ENCODE peak calls at places on chromosomes 4 and X, in nine cellular contexts. A is HepG2, D is HCT116, C is body of pancreas, V is upper lobe of left lung, Y is heart left ventricle, T is gastrocnemius medialis, U is IMR-90, N is K562. O is an unnamed sample.

GRCh38 chr4:9969526-9970398 is 51.5 kb downstream of the SLC2A9 start:
- ATAC-seq in A (no peak), D (no peak), C (no peak), V (no peak), Y (no peak), T (no peak), U (no peak), N (no peak), O (no peak)

GRCh38 chr4:160175064-160175643 is 1072.3 kb downstream of the RAPGEF2 start:
- ATAC-seq in A (peak), D (peak), C (no peak), V (peak), Y (no peak), T (no peak), U (no peak), N (no peak), O (no peak)

GRCh38 chr4:152072001-152072485 is 311.2 kb upstream of the GATB start:
- ATAC-seq in A (no peak), D (no peak), C (no peak), V (peak), Y (peak), T (no peak), U (peak), N (no peak), O (no peak)

GRCh38 chr4:79298484-79298883 is 27.4 kb downstream of the NAA11 start:
- ATAC-seq in A (peak), D (no peak), C (no peak), V (peak), Y (no peak), T (no peak), U (no peak), N (no peak), O (no peak)

GRCh38 chr4:26839534-26839951 is 21.1 kb upstream of the STIM2 start:
- ATAC-seq in A (no peak), D (peak), C (peak), V (no peak), Y (peak), T (no peak), U (peak), N (no peak), O (no peak)

GRCh38 chr4:172740434-172740833 is 428.2 kb upstream of the GALNT7 start:
- ATAC-seq in A (no peak), D (no peak), C (no peak), V (no peak), Y (no peak), T (no peak), U (no peak), N (no peak), O (no peak)

GRCh38 chr4:184294734-184295133 is 77.1 kb upstream of the ENPP6 start:
- ATAC-seq in A (no peak), D (no peak), C (no peak), V (no peak), Y (no peak), T (no peak), U (no peak), N (no peak), O (no peak)

GRCh38 chrX:136586386-136586785 is 54.4 kb downstream of the VGLL1 start:
- ATAC-seq in A (no peak), D (no peak), C (no peak), V (peak), Y (no peak), T (no peak), U (no peak), N (no peak), O (no peak)

GRCh38 chr4:70801265-70801809 is 38.4 kb downstream of the GRSF1 start:
- ATAC-seq in A (no peak), D (no peak), C (no peak), V (peak), Y (no peak), T (peak), U (no peak), N (no peak), O (no peak)

GRCh38 chr4:24236532-24236931 is 346.7 kb upstream of the PPARGC1A start:
- ATAC-seq in A (no peak), D (no peak), C (no peak), V (no peak), Y (no peak), T (peak), U (no peak), N (no peak), O (no peak)

GRCh38 chr4:74628808-74629616 is 165.3 kb downstream of the BTC start:
- ATAC-seq in A (no peak), D (no peak), C (no peak), V (no peak), Y (peak), T (no peak), U (no peak), N (peak), O (no peak)

GRCh38 chr4:14539246-14539645 is 463.0 kb upstream of the CPEB2 start:
- ATAC-seq in A (no peak), D (no peak), C (no peak), V (no peak), Y (no peak), T (no peak), U (no peak), N (no peak), O (no peak)

GRCh38 chrX:24799565-24799964 is 105.8 kb downstream of the POLA1 start:
- ATAC-seq in A (no peak), D (no peak), C (no peak), V (no peak), Y (peak), T (no peak), U (no peak), N (no peak), O (no peak)

GRCh38 chr4:188854451-188854850 is 715.2 kb downstream of the TRIML1 start:
- ATAC-seq in A (no peak), D (no peak), C (no peak), V (no peak), Y (no peak), T (no peak), U (no peak), N (no peak), O (no peak)

GRCh38 chr4:7909966-7910720 is 29.5 kb downstream of the AFAP1 start:
- ATAC-seq in A (no peak), D (no peak), C (peak), V (peak), Y (peak), T (peak), U (peak), N (no peak), O (peak)

GRCh38 chrX:85573801-85574200 is 194.3 kb upstream of the POF1B start:
- ATAC-seq in A (no peak), D (no peak), C (no peak), V (no peak), Y (no peak), T (no peak), U (no peak), N (no peak), O (no peak)

GRCh38 chr4:174579421-174579820 is 57.1 kb upstream of the HPGD start:
- ATAC-seq in A (no peak), D (no peak), C (no peak), V (no peak), Y (no peak), T (no peak), U (no peak), N (no peak), O (no peak)

GRCh38 chrX:140439455-140439854 is 65.4 kb downstream of the SOX3 start:
- ATAC-seq in A (peak), D (no peak), C (no peak), V (peak), Y (no peak), T (no peak), U (no peak), N (no peak), O (no peak)

GRCh38 chr4:163515198-163515597 is 20.7 kb downstream of the TMA16 start:
- ATAC-seq in A (no peak), D (no peak), C (no peak), V (no peak), Y (no peak), T (no peak), U (no peak), N (no peak), O (no peak)

GRCh38 chr4:40152642-40153041 is 44.2 kb upstream of the RHOH start:
- ATAC-seq in A (no peak), D (no peak), C (no peak), V (no peak), Y (no peak), T (no peak), U (no peak), N (no peak), O (no peak)

GRCh38 chrX:17813277-17813676 is 47.8 kb downstream of the RAI2 start:
- ATAC-seq in A (no peak), D (no peak), C (no peak), V (no peak), Y (no peak), T (no peak), U (no peak), N (no peak), O (no peak)

GRCh38 chrX:17814059-17814458 is 47.0 kb downstream of the RAI2 start:
- ATAC-seq in A (no peak), D (no peak), C (no peak), V (no peak), Y (no peak), T (no peak), U (no peak), N (no peak), O (no peak)

GRCh38 chrX:17812763-17813162 is 48.3 kb downstream of the RAI2 start:
- ATAC-seq in A (no peak), D (no peak), C (no peak), V (no peak), Y (peak), T (no peak), U (no peak), N (peak), O (no peak)

GRCh38 chrX:17817242-17817641 is 43.9 kb downstream of the RAI2 start:
- ATAC-seq in A (no peak), D (no peak), C (no peak), V (no peak), Y (no peak), T (no peak), U (no peak), N (no peak), O (no peak)

DNA sequence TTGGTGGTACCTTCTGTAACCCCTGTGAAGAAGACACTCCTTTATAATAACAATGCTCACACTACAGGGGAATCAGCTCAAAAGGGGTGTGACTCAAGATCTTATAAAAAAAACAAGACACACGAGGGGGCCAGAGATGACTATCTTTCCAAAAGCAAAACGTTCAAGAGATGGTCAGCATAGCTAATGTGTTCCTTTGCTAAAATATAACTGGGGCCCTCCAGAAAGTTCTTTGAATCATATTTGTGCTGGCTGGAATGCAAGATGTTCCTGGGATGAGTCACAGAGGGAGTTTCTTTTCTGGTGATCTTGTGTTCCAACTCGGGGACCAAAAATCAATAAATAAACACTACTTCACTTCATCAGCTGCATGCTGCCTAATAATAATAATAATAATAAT is 46.5 kb downstream of the RAI2 start:
- ATAC-seq in A (no peak), D (no peak), C (no peak), V (no peak), Y (no peak), T (no peak), U (peak), N (no peak), O (peak)
- TF ChIP-seq POLR2A in A (no peak), D (no peak), C (no peak), V (no peak), Y (no peak), T (no peak), U (no peak), N (no peak), O (no peak)

DNA sequence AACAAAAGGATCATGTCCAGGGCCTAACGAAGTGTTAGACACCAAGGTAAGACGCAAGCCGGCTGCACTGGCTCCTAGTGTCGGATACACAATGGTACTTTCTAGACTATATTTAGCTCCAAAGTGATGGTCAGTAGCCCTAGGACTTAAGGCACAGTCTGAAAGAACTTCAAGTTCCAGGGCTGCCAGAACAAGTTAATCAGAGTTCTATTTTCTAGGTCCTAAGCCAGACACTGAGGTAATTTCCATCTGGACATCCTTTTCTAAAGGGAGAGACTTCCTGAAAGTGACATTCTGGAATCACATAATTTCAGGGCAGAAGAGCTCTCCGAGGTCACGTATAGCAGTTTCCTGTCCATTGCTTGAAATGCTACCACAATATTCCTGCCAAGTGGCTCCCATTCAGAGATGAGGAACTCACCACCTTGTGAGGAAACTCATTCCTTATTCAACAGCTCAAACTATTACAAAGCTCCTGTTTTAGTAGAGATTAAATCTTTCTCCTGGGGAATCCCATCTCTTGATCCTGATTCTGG is 118.0 kb downstream of the COL25A1 start:
- ATAC-seq in A (no peak), D (no peak), C (peak), V (peak), Y (peak), T (peak), U (no peak), N (no peak), O (peak)
- H3K4me3 ChIP-seq in A (no peak), D (no peak), C (no peak), V (no peak), Y (no peak), T (no peak), U (no peak), N (no peak), O (no peak)

GRCh38 chrX:119468186-119468929 is at the start of gene SLC25A5:
- ATAC-seq in A (peak), D (peak), C (peak), V (peak), Y (peak), T (peak), U (peak), N (peak), O (peak)

GRCh38 chrX:119467842-119468185 is 430 bp upstream of the SLC25A5 start:
- ATAC-seq in A (no peak), D (no peak), C (peak), V (no peak), Y (no peak), T (no peak), U (no peak), N (no peak), O (no peak)

GRCh38 chrX:119466970-119467369 is 1.3 kb upstream of the SLC25A5 start:
- ATAC-seq in A (no peak), D (no peak), C (peak), V (no peak), Y (no peak), T (no peak), U (no peak), N (no peak), O (no peak)

GRCh38 chrX:119467433-119467832 is 811 bp upstream of the SLC25A5 start:
- ATAC-seq in A (peak), D (no peak), C (no peak), V (no peak), Y (no peak), T (no peak), U (no peak), N (no peak), O (no peak)

GRCh38 chrX:119468930-119469635 is 839 bp downstream of the SLC25A5 start:
- ATAC-seq in A (peak), D (peak), C (peak), V (peak), Y (peak), T (peak), U (peak), N (peak), O (peak)
- TF ChIP-seq POLR2A in A (no peak), D (no peak), C (no peak), V (no peak), Y (no peak), T (peak), U (peak), N (peak), O (peak)

DNA sequence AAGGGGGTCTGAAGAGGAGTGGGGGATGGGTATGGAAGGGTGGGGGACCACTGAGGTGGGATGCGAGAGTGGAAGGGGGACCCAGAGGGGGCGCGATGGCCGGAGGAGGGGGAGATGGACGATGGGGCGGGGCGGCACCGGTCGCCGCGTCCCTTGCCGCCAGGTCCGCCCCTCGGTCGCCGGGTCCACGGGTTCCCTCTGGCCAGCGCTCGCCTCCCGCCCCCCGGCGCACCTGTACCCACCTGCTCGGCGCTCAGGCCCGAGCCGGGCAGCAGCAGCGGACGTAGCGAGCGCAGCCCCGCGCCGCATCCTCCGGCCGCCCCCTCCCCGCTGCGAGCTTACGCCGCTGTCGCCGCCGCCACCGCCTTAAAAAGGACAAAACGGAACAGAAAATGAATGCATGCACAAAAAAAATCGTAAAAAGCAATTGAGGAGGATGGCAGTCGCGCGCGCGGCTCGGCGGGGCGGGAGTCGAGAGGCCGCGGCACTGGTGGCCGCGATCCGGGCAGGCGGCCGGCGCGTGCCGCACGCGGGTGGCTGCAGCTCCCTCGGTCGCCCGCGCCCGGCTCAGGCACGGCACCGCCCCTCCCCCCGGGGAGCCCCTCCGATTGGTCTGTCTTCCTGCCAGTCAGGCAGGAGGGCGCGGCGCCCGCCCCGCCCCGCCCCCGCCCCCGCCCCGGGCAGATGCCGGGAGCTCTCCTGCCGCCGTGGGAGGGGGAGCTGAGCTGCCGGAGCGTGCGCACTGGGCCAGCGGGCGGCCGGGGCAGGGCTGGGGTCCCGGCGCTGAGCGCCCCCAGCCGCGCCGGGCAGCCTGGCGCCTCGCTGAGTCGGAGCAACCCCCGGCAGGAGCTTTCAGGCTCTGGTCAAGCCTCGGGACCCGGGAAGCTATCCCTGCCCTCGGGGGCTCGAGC is at the start of gene JAKMIP1:
- ATAC-seq in A (peak), D (peak), C (peak), V (no peak), Y (peak), T (no peak), U (peak), N (peak), O (peak)
- H3K4me3 ChIP-seq in A (peak), D (no peak), C (no peak), V (peak), Y (peak), T (peak), U (peak), N (peak), O (peak)

GRCh38 chr4:2755821-2756690 is at the start of gene TNIP2:
- ATAC-seq in A (peak), D (peak), C (peak), V (peak), Y (peak), T (peak), U (peak), N (peak), O (peak)
- TF ChIP-seq POLR2A in A (peak), D (no peak), C (peak), V (peak), Y (no peak), T (peak), U (peak), N (peak), O (peak)

DNA sequence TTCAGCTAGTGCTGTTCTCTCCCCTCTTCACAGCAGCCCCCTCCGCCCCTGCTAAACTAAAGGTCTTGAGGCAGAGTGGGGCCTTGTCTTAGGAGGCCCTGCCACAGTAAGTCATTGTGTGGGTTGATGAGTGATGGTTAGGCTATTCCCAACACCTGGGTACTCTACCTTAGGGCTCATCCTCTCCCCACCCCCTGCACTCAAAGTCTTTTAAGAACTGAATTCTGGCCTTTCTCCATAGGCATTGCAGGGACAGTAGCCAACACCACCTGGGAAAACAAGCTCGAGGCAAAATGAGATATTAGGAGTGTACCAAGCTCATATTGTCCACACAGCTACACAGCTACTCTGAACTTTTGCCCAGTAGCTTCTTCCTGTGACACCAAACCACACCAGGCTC is 42.5 kb downstream of the RAB40AL start:
- ATAC-seq in A (no peak), D (no peak), C (no peak), V (no peak), Y (no peak), T (no peak), U (no peak), N (no peak), O (no peak)
- H3K4me3 ChIP-seq in A (no peak), D (no peak), C (no peak), V (no peak), Y (no peak), T (no peak), U (no peak), N (no peak), O (no peak)

DNA sequence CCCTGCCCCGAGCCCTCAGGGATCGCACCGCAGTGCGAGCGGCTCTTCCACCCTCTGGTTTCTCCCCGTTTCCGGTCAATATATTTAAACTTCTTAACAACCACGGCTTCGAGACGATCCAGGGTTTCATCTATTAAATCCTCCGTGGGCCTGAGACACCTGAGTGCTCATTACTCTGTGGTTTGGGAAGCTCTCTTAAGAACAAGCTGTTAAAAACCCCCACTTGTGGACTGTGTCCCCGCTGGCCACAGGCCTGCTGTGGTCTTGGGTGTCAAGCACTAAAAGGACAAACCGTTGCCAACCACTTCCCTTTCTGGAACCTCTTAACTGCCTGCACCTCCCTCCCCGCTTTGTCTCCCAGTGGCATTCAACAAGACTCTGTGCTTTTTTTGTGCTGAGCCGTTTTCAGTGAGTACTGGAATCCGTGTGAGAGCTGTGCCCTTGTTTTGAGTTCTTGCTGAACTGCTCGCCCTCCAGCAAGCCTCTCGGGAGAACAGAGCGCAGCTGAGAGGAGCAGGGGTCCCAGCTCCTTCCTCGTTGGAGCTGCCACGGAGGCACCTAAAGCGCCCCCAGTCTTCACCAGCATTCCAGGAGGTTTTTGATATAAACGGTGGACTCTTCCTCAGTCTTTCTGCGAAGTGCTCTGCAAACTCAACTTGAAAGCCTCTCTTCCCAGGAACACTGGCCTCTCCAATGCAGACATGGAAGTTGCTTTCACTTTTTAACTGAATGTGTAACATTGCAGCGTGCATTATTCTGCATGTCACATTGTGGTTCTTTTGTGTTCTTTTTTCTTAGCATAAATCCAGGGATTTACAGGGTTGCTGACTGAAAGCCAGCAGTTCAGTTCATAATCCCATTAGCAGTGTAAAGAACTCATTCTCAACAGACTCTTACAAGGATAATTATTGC is 706 bp upstream of the IGFBP7 start:
- ATAC-seq in A (peak), D (no peak), C (peak), V (peak), Y (peak), T (peak), U (peak), N (peak), O (peak)
- TF ChIP-seq POLR2A in A (no peak), D (no peak), C (peak), V (no peak), Y (no peak), T (no peak), U (no peak), N (no peak), O (no peak)

GRCh38 chr4:76614589-76614988 is 179.6 kb downstream of the SHROOM3 start:
- ATAC-seq in A (no peak), D (no peak), C (no peak), V (no peak), Y (no peak), T (no peak), U (peak), N (no peak), O (no peak)
- H3K4me3 ChIP-seq in A (no peak), D (no peak), C (no peak), V (no peak), Y (no peak), T (no peak), U (no peak), N (no peak), O (no peak)

GRCh38 chrX:102651242-102651967 is at the start of gene GPRASP1:
- ATAC-seq in A (no peak), D (no peak), C (peak), V (peak), Y (peak), T (peak), U (peak), N (no peak), O (peak)
- TF ChIP-seq POLR2A in A (no peak), D (no peak), C (no peak), V (no peak), Y (no peak), T (no peak), U (no peak), N (no peak), O (peak)

O was measured in gastroesophageal sphincter.